ENCODE peak calls at places on chromosome 7, in eight cellular contexts. U is activated naive CD8-positive, alpha-beta T cell treated with anti-CD3 and anti-CD28 coated beads, Interleukin-2, amount 10 ng/mL, durations not matched to agents 7 days and 5 days; V is ACHN; I is foreskin fibroblast; R is T follicular helper cell; E is activated T-cell treated with anti-CD3 and anti-CD28 coated beads for 48 hours; O is NCI-H2227 treated with DMSO at 0.1 percent for 48 hours; K is NCI-H510A treated with DMSO at 0.1 percent for 48 hours. N is an unnamed sample.

GRCh38 chr7:92841192-92841591 is 4.8 kb upstream of the CDK6 start:
- DNase-seq in U (no peak), V (no peak), I (no peak), R (no peak), E (no peak), O (no peak), K (no peak), N (no peak)

GRCh38 chr7:155647734-155648133 is 3.3 kb downstream of the RBM33 start:
- DNase-seq in U (no peak), V (no peak), I (no peak), R (no peak), E (no peak), O (no peak), K (no peak), N (no peak)

GRCh38 chr7:123675092-123675473 is 19.4 kb downstream of the LMOD2 start:
- DNase-seq in U (no peak), V (peak), I (no peak), R (no peak), E (no peak), O (no peak), K (no peak), N (no peak)

GRCh38 chr7:66330961-66331360 is 125.8 kb downstream of the TPST1 start:
- DNase-seq in U (no peak), V (no peak), I (no peak), R (no peak), E (no peak), O (no peak), K (no peak), N (no peak)

GRCh38 chr7:155856656-155857055 is 44.4 kb upstream of the SHH start:
- DNase-seq in U (no peak), V (no peak), I (no peak), R (no peak), E (no peak), O (no peak), K (no peak), N (no peak)

GRCh38 chr7:50552921-50553320 is 12.3 kb downstream of the DDC start:
- DNase-seq in U (no peak), V (peak), I (peak), R (no peak), E (no peak), O (no peak), K (no peak), N (no peak)

GRCh38 chr7:146736446-146737190 is 620.0 kb downstream of the CNTNAP2 start:
- DNase-seq in U (no peak), V (peak), I (no peak), R (no peak), E (no peak), O (no peak), K (no peak), N (no peak)

GRCh38 chr7:18771834-18772566 is 276.5 kb downstream of the HDAC9 start:
- DNase-seq in U (no peak), V (no peak), I (no peak), R (no peak), E (no peak), O (no peak), K (no peak), N (no peak)

GRCh38 chr7:33776791-33777190 is 128.5 kb upstream of the BMPER start:
- DNase-seq in U (no peak), V (no peak), I (peak), R (no peak), E (no peak), O (no peak), K (no peak), N (no peak)

GRCh38 chr7:140176271-140176701 is 497 bp downstream of the KDM7A start:
- DNase-seq in U (no peak), V (peak), I (peak), R (no peak), E (no peak), O (no peak), K (no peak), N (peak)